ENCODE peak calls at places on chromosomes 7 and 10, in eight cellular contexts. B is substantia nigra, S is fibroblast of lung, Y is IMR-90, T is heart left ventricle, K is GM23248, G is brain microvascular endothelial cell, W is iPS DF 6.9. P is an unnamed sample.
A peak's percentile ranks its signal among the peaks of the same experiment; 100 is the strongest.

GRCh38 chr7:101159696-101160674 is 5.4 kb downstream of the VGF start:
- DNase-seq in B (no peak), S (no peak), Y (peak; percentile 57), T (no peak), K (peak; percentile 70), G (no peak), W (no peak), P (no peak)

GRCh38 chr10:69759641-69760040 is 42.1 kb upstream of the COL13A1 start:
- DNase-seq in B (no peak), S (peak; percentile 72), Y (peak; percentile 48), T (no peak), K (no peak), G (no peak), W (no peak), P (no peak)

GRCh38 chr7:88239852-88240251 is 20.0 kb upstream of the SRI start:
- DNase-seq in B (no peak), S (no peak), Y (no peak), T (no peak), K (no peak), G (no peak), W (no peak), P (no peak)

GRCh38 chr7:31192996-31193395 is 140.9 kb downstream of the ADCYAP1R1 start:
- DNase-seq in B (peak; percentile 54), S (peak; percentile 27), Y (peak; percentile 16), T (peak; percentile 75), K (peak; percentile 71), G (peak; percentile 45), W (peak; percentile 75), P (no peak)

GRCh38 chr7:129828989-129829676 is 123.6 kb downstream of the UBE2H start:
- DNase-seq in B (no peak), S (no peak), Y (no peak), T (no peak), K (peak; percentile 41), G (no peak), W (no peak), P (no peak)

GRCh38 chr10:126227762-126228134 is 160.5 kb downstream of the ADAM12 start:
- DNase-seq in B (no peak), S (peak; percentile 51), Y (peak; percentile 75), T (no peak), K (peak; percentile 90), G (peak; percentile 91), W (no peak), P (no peak)

GRCh38 chr7:67450171-67450570 is 453.5 kb downstream of the TYW1 start:
- DNase-seq in B (no peak), S (no peak), Y (no peak), T (no peak), K (no peak), G (no peak), W (no peak), P (no peak)

GRCh38 chr10:128062837-128063563 is 63.2 kb downstream of the MKI67 start:
- DNase-seq in B (no peak), S (no peak), Y (no peak), T (peak; percentile 65), K (no peak), G (no peak), W (no peak), P (peak; percentile 54)

GRCh38 chr7:87225696-87226095 is 6.2 kb upstream of the TMEM243 start:
- DNase-seq in B (no peak), S (peak; percentile 21), Y (peak; percentile 72), T (no peak), K (peak; percentile 45), G (peak; percentile 21), W (no peak), P (no peak)

GRCh38 chr7:45921699-45922519 is 837 bp upstream of the IGFBP3 start:
- DNase-seq in B (no peak), S (peak; percentile 80), Y (peak; percentile 75), T (peak; percentile 74), K (peak; percentile 86), G (peak; percentile 81), W (peak; percentile 66), P (no peak)

GRCh38 chr10:123257904-123258303 is 103.7 kb downstream of the BUB3 start:
- DNase-seq in B (no peak), S (no peak), Y (no peak), T (no peak), K (no peak), G (no peak), W (no peak), P (no peak)

GRCh38 chr7:81618400-81619014 is 151.3 kb downstream of the HGF start:
- DNase-seq in B (no peak), S (peak; percentile 96), Y (peak; percentile 98), T (no peak), K (peak; percentile 90), G (peak; percentile 96), W (no peak), P (no peak)

GRCh38 chr7:134875867-134876266 is 96.4 kb downstream of the CALD1 start:
- DNase-seq in B (no peak), S (peak; percentile 73), Y (peak; percentile 80), T (no peak), K (peak; percentile 80), G (peak; percentile 39), W (no peak), P (no peak)

GRCh38 chr7:85829817-85830432 is 643.1 kb upstream of the SEMA3D start:
- DNase-seq in B (no peak), S (peak; percentile 58), Y (peak; percentile 11), T (no peak), K (peak; percentile 64), G (no peak), W (no peak), P (no peak)

GRCh38 chr7:2080069-2080405 is 152.7 kb downstream of the MAD1L1 start:
- DNase-seq in B (no peak), S (no peak), Y (no peak), T (no peak), K (no peak), G (no peak), W (no peak), P (no peak)

GRCh38 chr7:108293190-108293612 is 163.0 kb downstream of the NRCAM start:
- DNase-seq in B (no peak), S (no peak), Y (no peak), T (no peak), K (no peak), G (no peak), W (no peak), P (no peak)

GRCh38 chr10:98030991-98031431 is 590 bp upstream of the CRTAC1 start:
- DNase-seq in B (no peak), S (no peak), Y (no peak), T (no peak), K (no peak), G (no peak), W (no peak), P (no peak)

GRCh38 chr10:35614312-35614711 is 9.2 kb downstream of the GJD4 start:
- DNase-seq in B (no peak), S (no peak), Y (no peak), T (no peak), K (no peak), G (no peak), W (no peak), P (no peak)

GRCh38 chr7:117019786-117020604 is 66.7 kb downstream of the ST7 start:
- DNase-seq in B (peak; percentile 65), S (peak; percentile 91), Y (peak; percentile 97), T (peak; percentile 66), K (peak; percentile 97), G (peak; percentile 96), W (no peak), P (no peak)

GRCh38 chr7:64884085-64884912 is 18.8 kb upstream of the ZNF273 start:
- DNase-seq in B (no peak), S (no peak), Y (no peak), T (no peak), K (no peak), G (no peak), W (no peak), P (no peak)

GRCh38 chr10:127337801-127338200 is 141.4 kb upstream of the INSYN2A start:
- DNase-seq in B (no peak), S (no peak), Y (no peak), T (no peak), K (peak; percentile 13), G (no peak), W (no peak), P (no peak)

DNA sequence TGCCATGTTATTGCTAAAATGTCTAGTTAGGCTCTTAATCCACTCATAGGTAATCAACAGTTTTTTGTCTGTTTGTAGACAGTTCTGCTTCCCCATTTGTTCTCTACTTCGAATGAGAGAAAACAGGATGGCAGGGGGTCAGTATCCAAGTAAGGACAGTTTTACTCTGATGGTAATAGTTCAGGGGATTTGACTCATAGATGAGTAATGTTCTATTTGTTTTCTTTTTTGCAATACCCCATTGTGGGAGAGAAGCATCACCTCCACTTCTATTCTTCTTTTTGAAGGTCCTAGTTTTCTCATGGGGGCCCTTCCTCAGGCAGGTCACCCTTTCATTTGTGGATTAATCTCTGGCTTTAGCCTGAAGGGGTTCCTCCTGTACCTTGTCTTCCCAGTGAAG is 13.9 kb downstream of the PCLO start:
- DNase-seq in B (no peak), S (peak; percentile 10), Y (no peak), T (no peak), K (peak; percentile 8), G (peak; percentile 28), W (no peak), P (no peak)
- H3K27ac ChIP-seq in B (no peak overlapping the region), S (no peak overlapping the region), Y (no peak overlapping the region), T (no peak overlapping the region), K (no peak overlapping the region), G (peak overlapping the region; percentile 54), W (no peak overlapping the region), P (no peak overlapping the region)

GRCh38 chr10:102775973-102776669 is 32.4 kb downstream of the WBP1L start:
- DNase-seq in B (peak; percentile 37), S (peak; percentile 74), Y (peak; percentile 91), T (peak; percentile 89), K (peak; percentile 87), G (peak; percentile 96), W (no peak), P (peak; percentile 29)
- H3K27ac ChIP-seq in B (peak overlapping the region; percentile 84), S (peak overlapping the region; percentile 68), Y (peak overlapping the region; percentile 34), T (peak overlapping the region; percentile 92), K (peak overlapping the region; percentile 78), G (peak overlapping the region; percentile 99), W (no peak overlapping the region), P (no peak overlapping the region)

DNA sequence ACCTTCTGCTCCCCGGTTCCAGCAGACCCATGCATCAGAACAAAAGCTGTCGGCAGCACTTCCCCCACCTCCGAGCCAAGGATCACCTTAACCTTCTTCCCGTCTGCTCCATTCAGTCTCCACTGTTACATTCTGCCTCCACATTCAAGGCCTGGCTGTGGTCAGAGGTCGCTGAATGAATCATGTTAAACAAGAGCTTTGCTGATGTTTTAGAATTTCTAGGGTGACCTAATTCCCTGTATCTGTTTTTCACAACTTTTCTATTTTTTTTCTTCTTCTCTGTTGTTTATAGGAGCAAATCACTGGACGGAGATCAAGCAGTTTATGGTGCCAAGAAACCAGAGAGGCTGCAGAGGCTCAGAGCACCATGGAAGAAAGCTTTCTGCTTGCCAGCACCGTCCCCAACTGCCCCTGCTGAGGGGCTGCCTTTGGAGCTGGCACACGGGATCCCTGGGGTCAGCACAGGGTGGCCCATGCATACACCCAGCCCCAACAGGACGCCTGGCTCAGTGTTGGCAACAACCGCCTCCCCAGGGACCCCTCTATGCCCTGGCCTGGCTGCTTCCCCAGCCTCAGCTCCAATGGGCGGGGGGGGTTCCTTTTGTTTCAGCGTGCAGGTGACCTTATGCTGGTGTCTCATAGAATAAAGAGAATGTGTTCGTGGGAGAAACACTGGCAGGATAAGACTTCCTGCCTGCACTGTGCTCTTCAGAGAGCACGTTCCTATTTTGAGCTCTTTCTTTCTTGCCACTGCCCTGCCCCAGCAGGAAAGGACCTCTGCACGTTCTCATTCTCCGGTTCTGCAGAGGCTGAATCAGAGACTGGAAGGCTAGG is 182.7 kb upstream of the LYZL2 start:
- DNase-seq in B (no peak), S (peak; percentile 95), Y (peak; percentile 95), T (no peak), K (peak; percentile 90), G (peak; percentile 86), W (no peak), P (no peak)
- H3K27ac ChIP-seq in B (no peak overlapping the region), S (peak overlapping the region; percentile 3), Y (peak overlapping the region; percentile 76), T (peak overlapping the region; percentile 72), K (peak overlapping the region; percentile 37), G (peak overlapping the region; percentile 62), W (no peak overlapping the region), P (no peak overlapping the region)

GRCh38 chr7:41501466-41501865 is 201.4 kb downstream of the INHBA start:
- DNase-seq in B (no peak), S (no peak), Y (no peak), T (no peak), K (no peak), G (no peak), W (no peak), P (no peak)
- H3K27ac ChIP-seq in B (no peak overlapping the region), S (no peak overlapping the region), Y (no peak overlapping the region), T (no peak overlapping the region), K (no peak overlapping the region), G (no peak overlapping the region), W (no peak overlapping the region), P (no peak overlapping the region)

P was measured in CD4-positive, alpha-beta T cell.